ENCODE peak calls at places on chromosomes 12 and 14, in nine cellular contexts. B is GM04503; H is upper lobe of left lung; A is lung microvascular endothelial cell; E is activated CD4-positive, CD25-positive, alpha-beta regulatory T cell treated with anti-CD3 and anti-CD28 coated beads, Interleukin-2, amount 50 U/mL, for 16 hours; O is GOT3; W is fibroblast of pulmonary artery; S is nucleus accumbens; Z is type B pancreatic cell. F is an unnamed sample.

GRCh38 chr14:68562911-68563255 is 230.0 kb downstream of the ZFP36L1 start:
- DNase-seq in B (no peak), H (no peak), A (no peak), E (no peak), O (no peak), W (no peak), S (no peak), Z (no peak), F (no peak)

GRCh38 chr14:100147181-100147631 is 12.2 kb downstream of the DEGS2 start:
- DNase-seq in B (no peak), H (peak; percentile 31), A (no peak), E (peak; percentile 26), O (no peak), W (no peak), S (no peak), Z (no peak), F (peak; percentile 68)

GRCh38 chr14:103855734-103856095 is 8.3 kb upstream of the PPP1R13B start:
- DNase-seq in B (no peak), H (no peak), A (no peak), E (no peak), O (no peak), W (peak; percentile 35), S (no peak), Z (no peak), F (no peak)

GRCh38 chr14:71711619-71712018 is 220.6 kb upstream of the RGS6 start:
- DNase-seq in B (peak; percentile 97), H (no peak), A (no peak), E (no peak), O (no peak), W (peak; percentile 93), S (no peak), Z (no peak), F (no peak)

GRCh38 chr12:15858348-15858747 is 23.8 kb upstream of the STRAP start:
- DNase-seq in B (no peak), H (no peak), A (peak; percentile 31), E (no peak), O (no peak), W (no peak), S (no peak), Z (no peak), F (no peak)

GRCh38 chr12:74747305-74747704 is 209.7 kb downstream of the ATXN7L3B start:
- DNase-seq in B (no peak), H (no peak), A (no peak), E (no peak), O (no peak), W (peak; percentile 13), S (no peak), Z (no peak), F (no peak)

GRCh38 chr12:100528471-100529139 is 44.9 kb upstream of the GAS2L3 start:
- DNase-seq in B (no peak), H (no peak), A (no peak), E (no peak), O (no peak), W (no peak), S (no peak), Z (no peak), F (no peak)

GRCh38 chr12:76690916-76691700 is 72.8 kb upstream of the ZDHHC17 start:
- DNase-seq in B (no peak), H (no peak), A (no peak), E (no peak), O (no peak), W (peak; percentile 33), S (no peak), Z (no peak), F (no peak)

GRCh38 chr14:95765016-95765415 is 51.1 kb upstream of the TCL1A start:
- DNase-seq in B (no peak), H (no peak), A (no peak), E (no peak), O (no peak), W (no peak), S (no peak), Z (no peak), F (no peak)

GRCh38 chr12:115473257-115473956 is 789.4 kb upstream of the TBX3 start:
- DNase-seq in B (no peak), H (no peak), A (no peak), E (no peak), O (no peak), W (no peak), S (no peak), Z (no peak), F (no peak)

GRCh38 chr14:77270361-77271112 is 469 bp downstream of the NGB start:
- DNase-seq in B (no peak), H (no peak), A (no peak), E (no peak), O (no peak), W (no peak), S (no peak), Z (no peak), F (no peak)

GRCh38 chr12:120055231-120055630 is 61.3 kb downstream of the RAB35 start:
- DNase-seq in B (no peak), H (no peak), A (no peak), E (no peak), O (no peak), W (no peak), S (no peak), Z (no peak), F (no peak)

GRCh38 chr14:77186911-77187648 is 5.5 kb downstream of the TMEM63C start:
- DNase-seq in B (peak; percentile 9), H (peak; percentile 26), A (no peak), E (no peak), O (no peak), W (peak; percentile 6), S (no peak), Z (no peak), F (no peak)

GRCh38 chr12:15669256-15669948 is 119.8 kb downstream of the EPS8 start:
- DNase-seq in B (no peak), H (no peak), A (no peak), E (no peak), O (no peak), W (no peak), S (no peak), Z (no peak), F (no peak)

GRCh38 chr14:100610511-100611217 is 23.4 kb upstream of the BEGAIN start:
- DNase-seq in B (no peak), H (no peak), A (no peak), E (no peak), O (no peak), W (no peak), S (no peak), Z (no peak), F (no peak)

GRCh38 chr12:92076106-92076505 is 69.5 kb downstream of the BTG1 start:
- DNase-seq in B (no peak), H (no peak), A (no peak), E (no peak), O (no peak), W (no peak), S (no peak), Z (no peak), F (no peak)

GRCh38 chr12:29537292-29537691 is 39.8 kb upstream of the OVCH1 start:
- DNase-seq in B (no peak), H (no peak), A (no peak), E (no peak), O (no peak), W (peak; percentile 43), S (no peak), Z (no peak), F (no peak)

GRCh38 chr14:56196274-56196673 is 78.1 kb downstream of the PELI2 start:
- DNase-seq in B (peak; percentile 31), H (no peak), A (no peak), E (no peak), O (no peak), W (peak; percentile 68), S (no peak), Z (no peak), F (no peak)